ENCODE peak calls at places on chromosomes 7 and 10, in seven cellular contexts. R is MV-4-11, L is GM12865, G is NCI-H510A treated with DMSO at 0.1 percent for 48 hours, B is ovary, C is fibroblast of gingiva, Q is globus pallidus. N is an unnamed sample.

GRCh38 chr7:70679666-70680065 is 452.3 kb upstream of the GALNT17 start:
- DNase-seq in R (no peak), L (peak; percentile 54), G (no peak), B (no peak), C (no peak), Q (no peak), N (no peak)

GRCh38 chr10:53440641-53441040 is 668.1 kb upstream of the MBL2 start:
- DNase-seq in R (no peak), L (no peak), G (no peak), B (no peak), C (no peak), Q (no peak), N (no peak)

GRCh38 chr7:6385110-6385792 is 62.5 kb downstream of the DAGLB start:
- DNase-seq in R (peak; percentile 32), L (no peak), G (no peak), B (no peak), C (peak; percentile 79), Q (no peak), N (peak; percentile 47)

GRCh38 chr7:44796034-44796503 is 412 bp upstream of the PPIA start:
- DNase-seq in R (peak; percentile 59), L (no peak), G (peak; percentile 65), B (no peak), C (peak; percentile 49), Q (peak; percentile 38), N (no peak)

GRCh38 chr10:94042001-94042813 is 48.5 kb downstream of the PLCE1 start:
- DNase-seq in R (peak; percentile 64), L (peak; percentile 5), G (no peak), B (no peak), C (peak; percentile 80), Q (no peak), N (no peak)

GRCh38 chr10:51244739-51245138 is 170.5 kb downstream of the PRKG1 start:
- DNase-seq in R (no peak), L (no peak), G (no peak), B (no peak), C (peak; percentile 27), Q (peak; percentile 16), N (no peak)

GRCh38 chr7:39727614-39728013 is 104.2 kb downstream of the RALA start:
- DNase-seq in R (peak; percentile 44), L (no peak), G (no peak), B (no peak), C (no peak), Q (no peak), N (no peak)

GRCh38 chr10:129939416-129940275 is 24.4 kb downstream of the EBF3 start:
- DNase-seq in R (no peak), L (no peak), G (no peak), B (no peak), C (no peak), Q (no peak), N (no peak)

GRCh38 chr10:1097436-1097835 is 41.3 kb downstream of the WDR37 start:
- DNase-seq in R (no peak), L (no peak), G (no peak), B (no peak), C (no peak), Q (no peak), N (no peak)

GRCh38 chr7:152674860-152675760 is 831 bp downstream of the XRCC2 start:
- DNase-seq in R (peak; percentile 8), L (peak; percentile 44), G (peak; percentile 39), B (no peak), C (no peak), Q (peak; percentile 3), N (no peak)

GRCh38 chr7:151984612-151985011 is 28.4 kb downstream of the GALNTL5 start:
- DNase-seq in R (no peak), L (no peak), G (no peak), B (no peak), C (no peak), Q (no peak), N (no peak)

GRCh38 chr10:70145166-70145665 is 1.3 kb downstream of the TYSND1 start:
- DNase-seq in R (no peak), L (no peak), G (no peak), B (peak; percentile 58), C (no peak), Q (no peak), N (no peak)

GRCh38 chr10:33412261-33413092 is 78.0 kb upstream of the NRP1 start:
- DNase-seq in R (peak; percentile 75), L (no peak), G (no peak), B (no peak), C (peak; percentile 91), Q (no peak), N (peak; percentile 18)

GRCh38 chr7:100951172-100951571 is 1.8 kb downstream of the MUC3A start:
- DNase-seq in R (no peak), L (no peak), G (no peak), B (no peak), C (no peak), Q (no peak), N (no peak)

GRCh38 chr7:5443678-5444077 is 20.0 kb upstream of the TNRC18 start:
- DNase-seq in R (no peak), L (no peak), G (no peak), B (no peak), C (no peak), Q (no peak), N (no peak)

GRCh38 chr10:118960166-118961090 is 69.1 kb upstream of the NANOS1 start:
- DNase-seq in R (no peak), L (no peak), G (no peak), B (no peak), C (peak; percentile 32), Q (no peak), N (no peak)

GRCh38 chr10:61897671-61898434 is 3.6 kb upstream of the ARID5B start:
- DNase-seq in R (no peak), L (peak; percentile 41), G (no peak), B (peak; percentile 52), C (peak; percentile 30), Q (peak; percentile 71), N (no peak)

GRCh38 chr7:94368371-94368791 is 26.3 kb upstream of the COL1A2 start:
- DNase-seq in R (no peak), L (no peak), G (no peak), B (no peak), C (peak; percentile 93), Q (no peak), N (peak; percentile 93)

GRCh38 chr10:132527338-132528063 is 10.1 kb upstream of the INPP5A start:
- DNase-seq in R (no peak), L (no peak), G (no peak), B (peak; percentile 14), C (no peak), Q (no peak), N (no peak)

GRCh38 chr7:111083423-111083822 is 7.5 kb upstream of the LRRN3 start:
- DNase-seq in R (peak; percentile 90), L (peak; percentile 92), G (no peak), B (no peak), C (peak; percentile 38), Q (peak; percentile 30), N (no peak)

GRCh38 chr7:159032310-159032709 is 112.4 kb downstream of the VIPR2 start:
- DNase-seq in R (no peak), L (no peak), G (no peak), B (peak; percentile 40), C (no peak), Q (no peak), N (no peak)

GRCh38 chr10:29915116-29915785 is 144.1 kb downstream of the JCAD start:
- DNase-seq in R (no peak), L (no peak), G (no peak), B (no peak), C (no peak), Q (no peak), N (peak; percentile 21)

GRCh38 chr10:58578366-58578765 is 65.7 kb downstream of the BICC1 start:
- DNase-seq in R (no peak), L (no peak), G (no peak), B (no peak), C (peak; percentile 24), Q (no peak), N (no peak)

GRCh38 chr7:572668-573495 is 53.2 kb upstream of the PDGFA start:
- DNase-seq in R (no peak), L (no peak), G (no peak), B (no peak), C (no peak), Q (no peak), N (no peak)

GRCh38 chr7:47045169-47045568 is 536.7 kb downstream of the TNS3 start:
- DNase-seq in R (no peak), L (no peak), G (no peak), B (peak; percentile 29), C (peak; percentile 32), Q (no peak), N (no peak)

GRCh38 chr7:139745330-139746143 is 32.3 kb downstream of the HIPK2 start:
- DNase-seq in R (no peak), L (no peak), G (no peak), B (no peak), C (no peak), Q (no peak), N (peak; percentile 69)

GRCh38 chr7:112204072-112204775 is 2.0 kb downstream of the DOCK4 start:
- DNase-seq in R (no peak), L (no peak), G (no peak), B (no peak), C (peak; percentile 27), Q (no peak), N (no peak)

GRCh38 chr10:30581779-30582380 is 47.7 kb downstream of the LYZL2 start:
- DNase-seq in R (peak; percentile 31), L (peak; percentile 59), G (peak; percentile 7), B (no peak), C (peak; percentile 44), Q (peak; percentile 20), N (peak; percentile 29)

GRCh38 chr7:142567676-142568075 is 181.6 kb upstream of the PRSS1 start:
- DNase-seq in R (no peak), L (peak; percentile 8), G (no peak), B (no peak), C (no peak), Q (no peak), N (no peak)

GRCh38 chr10:100370976-100371706 is 24.1 kb downstream of the SCD start:
- DNase-seq in R (peak; percentile 88), L (peak; percentile 30), G (no peak), B (peak; percentile 54), C (peak; percentile 71), Q (peak; percentile 92), N (no peak)

GRCh38 chr7:41940760-41941343 is 238.0 kb upstream of the INHBA start:
- DNase-seq in R (peak; percentile 73), L (peak; percentile 72), G (peak; percentile 47), B (peak; percentile 73), C (peak; percentile 58), Q (peak; percentile 73), N (no peak)

GRCh38 chr7:17690030-17690429 is 250.3 kb downstream of the SNX13 start:
- DNase-seq in R (peak; percentile 98), L (peak; percentile 38), G (no peak), B (no peak), C (peak; percentile 84), Q (no peak), N (peak; percentile 83)

GRCh38 chr10:6678211-6678803 is 98.2 kb upstream of the PRKCQ start:
- DNase-seq in R (no peak), L (peak; percentile 38), G (no peak), B (peak; percentile 49), C (peak; percentile 12), Q (peak; percentile 68), N (no peak)

GRCh38 chr7:78039791-78040776 is 241.5 kb downstream of the PHTF2 start:
- DNase-seq in R (peak; percentile 8), L (peak; percentile 58), G (no peak), B (no peak), C (no peak), Q (no peak), N (no peak)

GRCh38 chr7:113197274-113197673 is 78.9 kb upstream of the SMIM30 start:
- DNase-seq in R (no peak), L (no peak), G (no peak), B (no peak), C (peak; percentile 71), Q (no peak), N (no peak)

GRCh38 chr7:159098795-159099194 is 45.9 kb downstream of the VIPR2 start:
- DNase-seq in R (no peak), L (no peak), G (no peak), B (peak; percentile 63), C (no peak), Q (no peak), N (no peak)